ENCODE peak calls at places on chromosomes 11 and 22, in nine cellular contexts. One of them, this sample, is unnamed.

GRCh38 chr11:95338430-95338991 is 107.5 kb upstream of the SESN3 start:
- DNase-seq in dorsolateral prefrontal cortex: no peak
- DNase-seq in thoracic aorta: no peak
- DNase-seq in adrenal gland: peak
- DNase-seq in OCI-LY7: no peak
- DNase-seq in A673: peak
- DNase-seq in H1: no peak
- DNase-seq in breast epithelium: peak
- DNase-seq in A549: no peak
- DNase-seq in this sample: peak

GRCh38 chr11:126464796-126465195 is 109.3 kb downstream of the ST3GAL4 start:
- DNase-seq in A549: no peak
- DNase-seq in adrenal gland: no peak
- DNase-seq in dorsolateral prefrontal cortex: no peak
- DNase-seq in thoracic aorta: no peak
- DNase-seq in H1: no peak
- DNase-seq in breast epithelium: no peak
- DNase-seq in A673: no peak
- DNase-seq in OCI-LY7: no peak
- DNase-seq in this sample: no peak

GRCh38 chr11:109320595-109320994 is 101.4 kb upstream of the C11orf87 start:
- DNase-seq in OCI-LY7: no peak
- DNase-seq in A549: peak
- DNase-seq in A673: peak
- DNase-seq in dorsolateral prefrontal cortex: no peak
- DNase-seq in adrenal gland: no peak
- DNase-seq in H1: no peak
- DNase-seq in breast epithelium: no peak
- DNase-seq in thoracic aorta: no peak
- DNase-seq in this sample: no peak

GRCh38 chr11:133064152-133064877 is 468.0 kb downstream of the OPCML start:
- DNase-seq in H1: peak
- DNase-seq in OCI-LY7: no peak
- DNase-seq in A673: peak
- DNase-seq in breast epithelium: peak
- DNase-seq in adrenal gland: peak
- DNase-seq in thoracic aorta: no peak
- DNase-seq in dorsolateral prefrontal cortex: peak
- DNase-seq in A549: no peak
- DNase-seq in this sample: peak

GRCh38 chr11:102157219-102157618 is 47.0 kb downstream of the YAP1 start:
- DNase-seq in A673: peak
- DNase-seq in breast epithelium: peak
- DNase-seq in A549: no peak
- DNase-seq in adrenal gland: peak
- DNase-seq in thoracic aorta: no peak
- DNase-seq in OCI-LY7: no peak
- DNase-seq in H1: no peak
- DNase-seq in dorsolateral prefrontal cortex: no peak
- DNase-seq in this sample: peak

GRCh38 chr22:18095101-18095805 is 15.4 kb upstream of the TUBA8 start:
- DNase-seq in OCI-LY7: no peak
- DNase-seq in A549: peak
- DNase-seq in A673: no peak
- DNase-seq in dorsolateral prefrontal cortex: no peak
- DNase-seq in adrenal gland: no peak
- DNase-seq in thoracic aorta: no peak
- DNase-seq in H1: no peak
- DNase-seq in breast epithelium: no peak
- DNase-seq in this sample: no peak

GRCh38 chr22:28497188-28497587 is 182.5 kb downstream of the TTC28 start:
- DNase-seq in thoracic aorta: no peak
- DNase-seq in OCI-LY7: no peak
- DNase-seq in dorsolateral prefrontal cortex: no peak
- DNase-seq in adrenal gland: no peak
- DNase-seq in breast epithelium: no peak
- DNase-seq in A673: no peak
- DNase-seq in A549: no peak
- DNase-seq in H1: no peak
- DNase-seq in this sample: no peak

GRCh38 chr11:6321961-6322362 is 1.7 kb upstream of the CAVIN3 start:
- DNase-seq in A673: peak
- DNase-seq in H1: no peak
- DNase-seq in breast epithelium: no peak
- DNase-seq in thoracic aorta: no peak
- DNase-seq in dorsolateral prefrontal cortex: no peak
- DNase-seq in adrenal gland: no peak
- DNase-seq in OCI-LY7: no peak
- DNase-seq in A549: no peak
- DNase-seq in this sample: no peak

GRCh38 chr22:26322179-26322905 is 106.7 kb upstream of the ASPHD2 start:
- DNase-seq in breast epithelium: no peak
- DNase-seq in adrenal gland: no peak
- DNase-seq in dorsolateral prefrontal cortex: no peak
- DNase-seq in A549: no peak
- DNase-seq in OCI-LY7: no peak
- DNase-seq in H1: peak
- DNase-seq in A673: peak
- DNase-seq in thoracic aorta: no peak
- DNase-seq in this sample: no peak

GRCh38 chr11:15745266-15745665 is 611.1 kb downstream of the SOX6 start:
- DNase-seq in thoracic aorta: no peak
- DNase-seq in breast epithelium: no peak
- DNase-seq in A549: peak
- DNase-seq in OCI-LY7: no peak
- DNase-seq in dorsolateral prefrontal cortex: no peak
- DNase-seq in A673: no peak
- DNase-seq in H1: no peak
- DNase-seq in adrenal gland: no peak
- DNase-seq in this sample: no peak

GRCh38 chr11:75558939-75559843 is 2.9 kb upstream of the SERPINH1 start:
- DNase-seq in dorsolateral prefrontal cortex: no peak
- DNase-seq in breast epithelium: no peak
- DNase-seq in adrenal gland: peak
- DNase-seq in thoracic aorta: no peak
- DNase-seq in A673: peak
- DNase-seq in OCI-LY7: no peak
- DNase-seq in A549: no peak
- DNase-seq in H1: no peak
- DNase-seq in this sample: no peak

GRCh38 chr11:69297225-69297925 is 3.4 kb downstream of the MYEOV start:
- DNase-seq in H1: peak
- DNase-seq in dorsolateral prefrontal cortex: no peak
- DNase-seq in adrenal gland: peak
- DNase-seq in thoracic aorta: peak
- DNase-seq in A673: peak
- DNase-seq in OCI-LY7: peak
- DNase-seq in A549: peak
- DNase-seq in breast epithelium: peak
- DNase-seq in this sample: peak
- H3K27ac ChIP-seq in H1: no peak
- H3K27ac ChIP-seq in dorsolateral prefrontal cortex: peak
- H3K27ac ChIP-seq in adrenal gland: peak
- H3K27ac ChIP-seq in thoracic aorta: peak
- H3K27ac ChIP-seq in A673: peak
- H3K27ac ChIP-seq in OCI-LY7: peak
- H3K27ac ChIP-seq in A549: peak
- H3K27ac ChIP-seq in breast epithelium: peak
- H3K27ac ChIP-seq in this sample: peak

GRCh38 chr11:118659314-118659939 is 20.0 kb downstream of the TREH start:
- DNase-seq in OCI-LY7: peak
- DNase-seq in A549: peak
- DNase-seq in adrenal gland: peak
- DNase-seq in breast epithelium: peak
- DNase-seq in H1: peak
- DNase-seq in thoracic aorta: peak
- DNase-seq in dorsolateral prefrontal cortex: peak
- DNase-seq in A673: peak
- DNase-seq in this sample: peak
- TF ChIP-seq CTCF in OCI-LY7: peak
- TF ChIP-seq CTCF in A549: peak
- TF ChIP-seq CTCF in adrenal gland: peak
- TF ChIP-seq CTCF in breast epithelium: peak
- TF ChIP-seq CTCF in H1: peak
- TF ChIP-seq CTCF in thoracic aorta: peak
- TF ChIP-seq CTCF in dorsolateral prefrontal cortex: peak
- TF ChIP-seq CTCF in A673: peak
- TF ChIP-seq CTCF in this sample: peak

DNA sequence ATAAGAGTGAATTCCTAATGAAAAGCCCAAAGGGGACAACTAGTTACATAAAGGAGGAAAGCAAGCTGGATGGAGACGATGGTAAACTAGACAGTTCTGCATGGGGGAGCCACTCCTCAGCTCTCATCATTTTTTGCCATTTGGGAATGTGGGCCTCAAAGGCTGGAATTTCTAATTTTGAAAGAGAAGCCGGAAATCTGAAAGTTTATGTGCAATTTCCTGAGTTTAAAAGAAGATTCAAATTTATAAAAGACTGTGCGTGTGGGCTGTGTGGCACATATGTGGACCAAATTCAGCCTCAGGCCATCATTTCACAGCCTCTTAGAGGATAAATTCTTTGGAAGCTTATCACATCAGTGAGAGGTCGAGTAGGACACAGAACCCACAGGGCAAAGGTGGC is 18.3 kb upstream of the CRY2 start:
- DNase-seq in OCI-LY7: no peak
- DNase-seq in breast epithelium: no peak
- DNase-seq in H1: no peak
- DNase-seq in A549: no peak
- DNase-seq in A673: peak
- DNase-seq in thoracic aorta: no peak
- DNase-seq in dorsolateral prefrontal cortex: no peak
- DNase-seq in adrenal gland: no peak
- DNase-seq in this sample: no peak
- H3K27ac ChIP-seq in OCI-LY7: no peak
- H3K27ac ChIP-seq in breast epithelium: no peak
- H3K27ac ChIP-seq in H1: no peak
- H3K27ac ChIP-seq in A549: no peak
- H3K27ac ChIP-seq in A673: no peak
- H3K27ac ChIP-seq in thoracic aorta: no peak
- H3K27ac ChIP-seq in dorsolateral prefrontal cortex: no peak
- H3K27ac ChIP-seq in adrenal gland: no peak
- H3K27ac ChIP-seq in this sample: no peak

GRCh38 chr22:19841641-19842385 is 12.9 kb downstream of the GNB1L start:
- DNase-seq in H1: no peak
- DNase-seq in adrenal gland: no peak
- DNase-seq in OCI-LY7: peak
- DNase-seq in thoracic aorta: no peak
- DNase-seq in A673: no peak
- DNase-seq in A549: no peak
- DNase-seq in dorsolateral prefrontal cortex: no peak
- DNase-seq in breast epithelium: no peak
- DNase-seq in this sample: no peak

GRCh38 chr22:19840955-19841640 is 13.6 kb downstream of the GNB1L start:
- DNase-seq in breast epithelium: no peak
- DNase-seq in thoracic aorta: no peak
- DNase-seq in OCI-LY7: no peak
- DNase-seq in dorsolateral prefrontal cortex: no peak
- DNase-seq in A549: no peak
- DNase-seq in A673: no peak
- DNase-seq in adrenal gland: no peak
- DNase-seq in H1: no peak
- DNase-seq in this sample: no peak

GRCh38 chr22:19843857-19844422 is 10.7 kb downstream of the GNB1L start:
- DNase-seq in OCI-LY7: no peak
- DNase-seq in dorsolateral prefrontal cortex: no peak
- DNase-seq in thoracic aorta: no peak
- DNase-seq in adrenal gland: no peak
- DNase-seq in H1: no peak
- DNase-seq in A549: no peak
- DNase-seq in breast epithelium: no peak
- DNase-seq in A673: no peak
- DNase-seq in this sample: no peak

GRCh38 chr22:19843107-19843856 is 11.4 kb downstream of the GNB1L start:
- DNase-seq in H1: no peak
- DNase-seq in dorsolateral prefrontal cortex: no peak
- DNase-seq in adrenal gland: no peak
- DNase-seq in A673: no peak
- DNase-seq in A549: no peak
- DNase-seq in OCI-LY7: no peak
- DNase-seq in breast epithelium: no peak
- DNase-seq in thoracic aorta: no peak
- DNase-seq in this sample: peak

DNA sequence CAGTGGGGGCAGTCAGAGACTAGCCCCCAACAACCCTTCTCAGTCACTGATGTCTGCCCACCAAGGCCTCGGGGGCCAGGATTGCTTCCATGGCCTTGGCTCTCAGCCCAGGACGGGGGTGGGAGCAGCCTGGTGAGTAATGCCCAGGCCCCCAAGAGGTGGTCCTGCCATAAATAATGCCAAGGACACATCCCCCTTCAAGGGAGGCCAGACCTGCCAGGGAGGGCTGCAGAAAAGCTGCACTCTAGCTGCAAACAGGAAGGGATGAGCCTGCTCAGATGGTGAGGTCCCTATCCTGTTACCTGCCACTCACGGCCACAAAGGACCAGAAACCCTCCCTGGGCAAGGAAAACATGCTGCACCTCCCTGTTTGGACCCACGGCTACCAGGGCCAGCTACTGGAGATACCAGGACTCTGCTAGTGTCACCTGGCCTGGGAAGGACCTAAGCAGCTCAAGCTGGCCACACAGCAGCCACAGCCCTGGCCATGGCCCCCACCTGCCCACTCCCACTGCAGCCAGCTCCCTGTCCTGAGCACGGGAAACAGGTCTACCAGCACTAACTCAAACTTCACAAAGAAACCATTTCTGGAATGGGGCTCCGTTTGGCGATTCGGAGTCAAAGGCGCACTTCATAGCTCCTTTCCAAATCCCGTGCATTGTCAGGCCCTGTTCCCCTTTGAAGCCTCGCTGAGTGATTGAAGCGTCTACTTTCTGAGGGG is 12.1 kb downstream of the GNB1L start:
- DNase-seq in dorsolateral prefrontal cortex: no peak
- DNase-seq in thoracic aorta: no peak
- DNase-seq in adrenal gland: no peak
- DNase-seq in H1: no peak
- DNase-seq in OCI-LY7: no peak
- DNase-seq in A673: no peak
- DNase-seq in A549: no peak
- DNase-seq in breast epithelium: no peak
- DNase-seq in this sample: peak
- TF ChIP-seq CTCF in dorsolateral prefrontal cortex: no peak
- TF ChIP-seq CTCF in thoracic aorta: no peak
- TF ChIP-seq CTCF in adrenal gland: no peak
- TF ChIP-seq CTCF in H1: no peak
- TF ChIP-seq CTCF in OCI-LY7: no peak
- TF ChIP-seq CTCF in A673: no peak
- TF ChIP-seq CTCF in A549: no peak
- TF ChIP-seq CTCF in breast epithelium: no peak
- TF ChIP-seq CTCF in this sample: no peak

GRCh38 chr22:23256986-23257888 is 76.9 kb downstream of the BCR start:
- DNase-seq in H1: no peak
- DNase-seq in OCI-LY7: no peak
- DNase-seq in thoracic aorta: peak
- DNase-seq in dorsolateral prefrontal cortex: no peak
- DNase-seq in breast epithelium: peak
- DNase-seq in A673: no peak
- DNase-seq in A549: no peak
- DNase-seq in adrenal gland: peak
- DNase-seq in this sample: peak
- H3K27ac ChIP-seq in H1: no peak
- H3K27ac ChIP-seq in OCI-LY7: no peak
- H3K27ac ChIP-seq in thoracic aorta: peak
- H3K27ac ChIP-seq in dorsolateral prefrontal cortex: peak
- H3K27ac ChIP-seq in breast epithelium: peak
- H3K27ac ChIP-seq in A673: no peak
- H3K27ac ChIP-seq in A549: no peak
- H3K27ac ChIP-seq in adrenal gland: peak
- H3K27ac ChIP-seq in this sample: peak

GRCh38 chr11:129314381-129314780 is 61.3 kb upstream of the BARX2 start:
- DNase-seq in thoracic aorta: no peak
- DNase-seq in adrenal gland: no peak
- DNase-seq in dorsolateral prefrontal cortex: no peak
- DNase-seq in A673: no peak
- DNase-seq in H1: no peak
- DNase-seq in breast epithelium: no peak
- DNase-seq in A549: no peak
- DNase-seq in OCI-LY7: no peak
- DNase-seq in this sample: no peak
- TF ChIP-seq CTCF in thoracic aorta: no peak
- TF ChIP-seq CTCF in adrenal gland: no peak
- TF ChIP-seq CTCF in dorsolateral prefrontal cortex: no peak
- TF ChIP-seq CTCF in A673: peak
- TF ChIP-seq CTCF in H1: no peak
- TF ChIP-seq CTCF in breast epithelium: no peak
- TF ChIP-seq CTCF in A549: no peak
- TF ChIP-seq CTCF in OCI-LY7: no peak
- TF ChIP-seq CTCF in this sample: no peak

This sample was measured in right atrium auricular region.